ENCODE peak calls at places on chromosomes 16 and 17, in six cellular contexts. D is CD8-positive, alpha-beta T cell; U is neural progenitor cell; R is cardiac muscle cell; O is stomach; I is ascending aorta. W is an unnamed sample.

GRCh38 chr16:3051489-3051888 is 5.1 kb downstream of the MMP25 start:
- DNase-seq in D (no peak), O (no peak), R (no peak), I (no peak), U (no peak), W (no peak)

GRCh38 chr16:12529582-12529981 is 274.1 kb downstream of the CPPED1 start:
- DNase-seq in R (no peak), U (no peak), I (no peak), D (no peak), O (no peak), W (no peak)

GRCh38 chr17:18981642-18982424 is 22.7 kb downstream of the FAM83G start:
- DNase-seq in U (peak), O (peak), D (no peak), I (no peak), R (peak), W (no peak)

GRCh38 chr17:81832608-81833159 is 407 bp downstream of the MCRIP1 start:
- DNase-seq in U (no peak), R (peak), D (peak), I (no peak), O (no peak), W (no peak)

GRCh38 chr16:2196162-2196980 is at the start of gene CASKIN1:
- DNase-seq in I (no peak), O (no peak), U (peak), R (peak), D (no peak), W (no peak)

GRCh38 chr17:16013943-16014407 is 14.4 kb downstream of the TTC19 start:
- DNase-seq in O (no peak), I (no peak), D (no peak), R (peak), U (peak), W (no peak)

GRCh38 chr17:35892091-35892637 is 12.0 kb upstream of the CCL5 start:
- DNase-seq in D (peak), I (no peak), R (peak), U (no peak), O (no peak), W (no peak)

GRCh38 chr17:72702998-72703397 is 389.5 kb downstream of the SLC39A11 start:
- DNase-seq in O (no peak), I (no peak), D (no peak), U (no peak), R (peak), W (no peak)

GRCh38 chr17:44911133-44912001 is 3.9 kb downstream of the GFAP start:
- DNase-seq in O (peak), I (no peak), D (peak), U (peak), R (peak), W (peak)

GRCh38 chr16:2520784-2521577 is 810 bp downstream of the AMDHD2 start:
- DNase-seq in U (peak), I (no peak), O (peak), R (no peak), D (peak), W (no peak)

GRCh38 chr17:67492251-67492740 is 115.2 kb downstream of the PITPNC1 start:
- DNase-seq in O (no peak), D (no peak), R (no peak), I (no peak), U (no peak), W (peak)

GRCh38 chr17:2912754-2913153 is 116.5 kb downstream of the RAP1GAP2 start:
- DNase-seq in O (no peak), I (no peak), U (no peak), R (no peak), D (no peak), W (no peak)

GRCh38 chr16:87226926-87227650 is 90.1 kb downstream of the C16orf95 start:
- DNase-seq in R (peak), D (no peak), U (no peak), I (no peak), O (no peak), W (no peak)

GRCh38 chr17:44273607-44274006 is 5.7 kb upstream of the SLC4A1 start:
- DNase-seq in O (no peak), R (no peak), U (peak), I (no peak), D (no peak), W (no peak)

GRCh38 chr16:79264237-79265104 is 336.1 kb downstream of the MAF start:
- DNase-seq in U (no peak), I (no peak), D (no peak), O (no peak), R (no peak), W (no peak)

GRCh38 chr16:87598431-87598830 is 3.9 kb upstream of the JPH3 start:
- DNase-seq in U (no peak), D (no peak), R (no peak), I (no peak), O (no peak), W (no peak)

GRCh38 chr16:72312862-72313261 is 140.9 kb upstream of the PMFBP1 start:
- DNase-seq in D (no peak), U (peak), I (no peak), R (peak), O (no peak), W (no peak)

GRCh38 chr16:2223375-2224182 is at the start of gene E4F1:
- DNase-seq in R (peak), U (peak), I (peak), O (peak), D (peak), W (peak)

GRCh38 chr16:17836868-17837602 is 366.3 kb upstream of the XYLT1 start:
- DNase-seq in I (no peak), D (no peak), O (no peak), R (peak), U (peak), W (peak)

GRCh38 chr16:58661199-58661830 is 23.3 kb downstream of the SLC38A7 start:
- DNase-seq in R (peak), I (no peak), D (peak), O (peak), U (peak), W (peak)

GRCh38 chr16:23302045-23302956 is at the start of gene SCNN1B:
- DNase-seq in U (peak), R (no peak), I (no peak), D (no peak), O (peak), W (peak)

GRCh38 chr16:48393843-48394703 is 8.9 kb upstream of the SIAH1 start:
- DNase-seq in D (no peak), U (no peak), O (no peak), I (no peak), R (peak), W (peak)

GRCh38 chr17:51745993-51746392 is 412.5 kb downstream of the CA10 start:
- DNase-seq in O (no peak), I (no peak), R (no peak), D (no peak), U (no peak), W (no peak)

GRCh38 chr17:59427425-59427921 is 96.0 kb downstream of the YPEL2 start:
- DNase-seq in O (no peak), U (no peak), D (no peak), I (no peak), R (peak), W (no peak)

DNA sequence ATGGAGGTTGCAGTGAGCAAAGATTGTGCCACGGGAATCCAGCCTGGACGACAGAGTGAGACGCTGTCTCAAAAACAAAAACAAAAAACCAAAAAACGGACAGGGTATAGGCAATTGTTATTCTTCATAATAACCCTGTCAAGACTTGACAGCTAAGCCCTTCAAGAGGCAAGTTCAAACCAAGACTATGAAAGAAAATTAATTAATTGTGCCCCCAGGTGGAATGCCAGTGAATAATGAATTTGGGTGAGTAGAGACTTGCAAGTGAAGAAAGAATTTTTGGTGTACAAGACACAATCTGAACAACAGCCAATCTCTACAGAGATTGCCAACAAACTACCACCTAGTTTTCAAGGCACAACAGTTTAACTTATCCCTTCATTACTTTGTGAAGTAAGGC is 6.3 kb downstream of the RFWD3 start:
- DNase-seq in D (no peak), I (no peak), O (no peak), U (no peak), R (no peak), W (no peak)
- H3K4me3 ChIP-seq in D (no peak), I (no peak), O (no peak), U (no peak), R (no peak), W (no peak)

DNA sequence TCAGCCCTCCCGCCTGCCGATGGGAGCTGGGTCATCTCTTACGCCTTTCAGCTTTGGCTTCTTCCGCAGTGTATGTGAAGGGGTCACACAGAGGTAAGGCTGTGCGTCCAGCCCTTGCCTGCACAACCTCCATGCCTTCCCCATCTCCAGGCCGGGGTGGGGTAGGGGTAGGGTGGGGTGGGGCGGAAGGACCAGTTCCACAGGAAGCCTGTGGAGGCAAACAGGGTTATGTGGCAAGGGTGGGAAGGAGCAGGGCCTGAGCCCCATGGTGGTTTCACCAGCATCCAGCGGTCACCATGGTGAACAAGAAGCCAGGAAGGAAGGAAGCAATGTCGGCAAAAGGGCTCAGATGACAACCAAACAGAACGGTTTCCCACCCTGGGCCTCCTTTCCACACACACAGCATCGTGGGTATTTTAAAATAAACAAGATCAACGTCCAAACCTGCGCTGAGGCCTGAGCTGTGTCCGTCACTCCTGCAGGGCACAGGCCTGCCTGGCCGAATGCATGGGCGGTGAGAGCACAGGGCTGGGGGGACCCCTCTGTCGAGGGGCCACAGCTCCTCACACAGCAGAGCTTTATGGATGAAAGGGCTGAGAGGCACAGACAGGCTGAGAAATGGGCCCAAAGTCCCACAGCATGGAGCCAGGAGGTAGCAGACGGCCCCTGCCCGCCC is 80.5 kb downstream of the ZNF778 start:
- DNase-seq in R (no peak), O (no peak), I (no peak), U (no peak), D (no peak), W (no peak)
- H3K27ac ChIP-seq in R (no peak), O (no peak), I (peak), U (no peak), D (no peak), W (no peak)

GRCh38 chr17:28421775-28422305 is 15.8 kb upstream of the SLC46A1 start:
- DNase-seq in I (no peak), D (no peak), R (no peak), O (no peak), U (no peak), W (no peak)
- TF ChIP-seq CTCF in I (no peak), D (no peak), R (no peak), O (no peak), U (no peak), W (no peak)

DNA sequence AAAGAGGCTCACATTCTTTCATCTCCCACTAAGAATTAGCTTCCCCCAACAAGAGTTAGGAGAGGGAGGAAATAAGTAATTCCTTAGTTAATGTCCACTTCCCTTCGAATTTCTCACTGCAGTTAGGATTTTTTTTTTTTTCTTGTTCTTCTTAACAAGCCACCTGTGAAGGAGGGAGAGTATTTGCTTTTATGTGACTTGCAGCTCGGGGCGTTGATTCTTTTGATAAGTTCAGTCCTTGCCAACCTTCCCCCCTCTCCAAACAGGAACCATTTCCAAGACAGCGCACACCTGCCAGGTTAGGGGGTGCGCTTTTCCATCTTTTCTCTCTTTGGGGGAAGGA is 841 bp downstream of the ADAMTS18 start:
- DNase-seq in D (no peak), U (no peak), I (no peak), O (no peak), R (no peak), W (no peak)
- H3K4me3 ChIP-seq in D (no peak), U (peak), I (no peak), O (no peak), R (peak), W (peak)

GRCh38 chr17:75313941-75314550 is 24.8 kb upstream of the SLC25A19 start:
- DNase-seq in O (no peak), I (peak), U (no peak), R (no peak), D (no peak), W (no peak)

GRCh38 chr17:75315541-75316243 is 26.5 kb upstream of the SLC25A19 start:
- DNase-seq in D (no peak), U (no peak), O (no peak), I (no peak), R (no peak), W (no peak)

GRCh38 chr17:75317671-75318070 is 28.4 kb upstream of the SLC25A19 start:
- DNase-seq in U (peak), O (no peak), I (no peak), R (no peak), D (no peak), W (no peak)

GRCh38 chr17:75318211-75318610 is 29.0 kb upstream of the SLC25A19 start:
- DNase-seq in R (no peak), D (no peak), O (peak), U (no peak), I (no peak), W (no peak)

DNA sequence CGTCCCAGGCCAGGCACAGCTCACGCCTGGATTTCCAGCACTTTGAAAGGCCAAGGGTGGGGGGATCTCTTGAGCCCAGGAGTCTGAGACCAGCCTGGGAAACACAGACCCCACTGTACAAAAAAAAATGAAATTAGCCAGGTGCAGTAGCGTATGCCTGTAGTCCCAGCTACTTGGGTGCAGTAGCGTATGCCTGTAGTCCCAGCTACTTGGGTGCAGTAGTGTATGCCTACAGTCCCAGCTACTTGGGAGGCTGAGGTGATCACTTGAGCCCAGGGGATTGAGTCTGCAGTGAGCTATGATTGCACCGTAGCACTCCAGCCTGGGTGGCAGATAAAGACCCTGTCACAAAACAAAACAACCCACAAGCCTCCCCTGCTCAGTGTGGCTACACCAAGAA is 27.0 kb upstream of the SLC25A19 start:
- DNase-seq in D (no peak), O (no peak), U (no peak), I (no peak), R (no peak), W (no peak)
- H3K27ac ChIP-seq in D (no peak), O (no peak), U (no peak), I (no peak), R (peak), W (no peak)

GRCh38 chr16:80986557-80986956 is 20.1 kb downstream of the CMC2 start:
- DNase-seq in U (no peak), R (no peak), D (no peak), I (no peak), O (no peak), W (no peak)
- TF ChIP-seq CTCF in U (no peak), R (no peak), D (no peak), I (no peak), O (no peak), W (no peak)

GRCh38 chr17:40348136-40348504 is 16.4 kb downstream of the GJD3 start:
- DNase-seq in U (no peak), D (no peak), I (no peak), O (no peak), R (no peak), W (no peak)
- H3K4me3 ChIP-seq in U (no peak), D (no peak), I (no peak), O (peak), R (no peak), W (no peak)

DNA sequence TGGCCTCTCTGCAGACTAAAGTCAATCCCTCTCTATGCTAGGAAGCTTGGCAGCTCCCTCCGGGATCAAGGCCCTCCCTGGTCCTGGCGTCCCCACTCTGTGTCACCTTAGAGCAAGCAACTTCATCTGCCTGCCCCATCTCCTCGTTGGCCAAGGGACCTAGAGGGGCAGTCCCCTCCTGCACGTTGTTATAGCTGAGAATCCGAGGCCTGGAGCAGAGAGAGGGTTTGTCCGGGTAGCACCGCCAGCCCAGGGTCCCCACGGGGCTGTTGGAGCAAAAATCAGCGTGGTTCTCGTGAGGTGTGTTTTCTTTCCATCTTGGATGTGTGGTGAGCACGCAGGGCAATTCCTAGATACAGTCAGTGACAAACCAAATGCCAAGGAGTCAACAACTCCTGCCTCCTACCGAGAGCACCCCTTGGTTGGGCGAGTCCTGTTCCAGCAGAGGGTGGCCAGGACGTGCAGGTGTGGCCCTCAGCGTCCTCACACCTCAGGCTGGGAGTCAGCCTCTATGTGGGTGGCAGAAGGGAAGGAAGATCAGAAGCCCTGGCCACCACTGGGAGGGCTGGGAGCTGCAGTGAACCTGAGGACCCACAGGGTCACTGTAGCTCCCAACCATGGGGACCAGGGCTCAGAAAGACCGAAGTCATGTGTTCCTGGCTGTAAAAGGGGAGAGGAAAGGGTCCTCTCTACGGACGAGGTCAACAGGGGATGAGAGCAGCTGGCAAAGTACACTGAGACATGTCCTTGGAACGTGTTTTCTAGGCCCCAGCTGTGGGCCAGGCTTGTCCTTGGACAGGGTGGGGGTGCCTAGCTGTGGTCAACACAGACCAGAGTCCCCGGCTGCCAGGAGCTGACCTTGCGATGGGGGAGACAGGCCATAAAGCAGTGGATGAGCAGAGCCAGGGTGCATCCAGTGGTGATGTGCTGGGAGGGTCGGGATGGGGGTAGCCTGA is 85.6 kb upstream of the CIBAR2 start:
- DNase-seq in R (no peak), U (no peak), D (no peak), O (no peak), I (no peak), W (no peak)
- H3K27ac ChIP-seq in R (no peak), U (no peak), D (no peak), O (no peak), I (no peak), W (no peak)

DNA sequence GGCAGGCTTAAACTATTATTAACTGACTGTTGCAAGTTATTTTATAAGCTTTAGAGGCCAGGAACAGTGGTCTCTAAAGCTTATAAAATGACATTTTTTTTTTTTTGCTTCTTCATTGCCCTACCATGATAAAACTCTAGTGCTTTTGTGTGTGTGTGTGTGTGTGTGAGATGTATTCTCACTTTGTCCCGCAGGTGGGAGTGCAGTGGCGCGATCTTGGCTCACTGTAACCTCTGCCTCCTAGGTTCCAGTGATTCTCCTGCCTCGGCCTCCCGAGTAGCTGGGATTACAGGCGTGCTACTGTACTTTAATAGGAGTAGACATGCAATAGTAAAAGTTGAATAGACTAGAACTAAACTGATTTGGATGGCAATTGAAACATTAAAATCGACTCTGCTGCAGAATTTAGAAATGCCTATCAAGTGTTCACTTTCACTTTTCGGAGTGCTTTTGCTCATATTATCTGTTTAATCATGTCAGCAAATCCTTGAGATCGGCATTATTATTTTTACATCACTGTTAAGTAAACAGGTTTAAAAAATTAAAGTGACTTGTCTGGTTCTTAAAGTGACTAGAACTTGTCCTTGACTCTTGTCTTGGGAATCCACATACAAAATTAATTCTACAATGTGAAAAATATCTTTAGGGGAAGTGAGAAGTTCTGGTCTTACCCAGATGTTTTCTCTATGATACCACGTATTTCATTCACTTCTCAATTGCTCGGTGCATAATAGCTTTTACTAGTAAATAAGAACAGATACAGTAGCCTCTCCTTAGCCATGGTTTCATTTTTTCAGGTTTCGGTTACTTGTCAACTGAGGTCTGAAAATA is 8.4 kb upstream of the PCTP start:
- DNase-seq in U (no peak), O (no peak), D (no peak), I (no peak), R (no peak), W (no peak)
- TF ChIP-seq CTCF in U (no peak), O (no peak), D (no peak), I (no peak), R (no peak), W (no peak)